ENCODE peak calls at places on chromosomes 12 and 14, in four cellular contexts. S, F, U and Z are unnamed samples.

GRCh38 chr14:68808696-68809095 is 15.8 kb upstream of the ZFP36L1 start:
- DNase-seq in S (no peak), F (no peak), U (no peak), Z (no peak)

GRCh38 chr14:92496458-92496857 is 17.1 kb upstream of the RIN3 start:
- DNase-seq in U (no peak), F (no peak), S (no peak), Z (peak)

GRCh38 chr12:118436002-118436724 is 59.8 kb downstream of the SUDS3 start:
- DNase-seq in F (no peak), U (no peak), S (no peak), Z (no peak)

GRCh38 chr12:24898606-24899005 is 50.3 kb downstream of the BCAT1 start:
- DNase-seq in S (no peak), F (no peak), U (no peak), Z (no peak)

GRCh38 chr12:33609910-33610309 is 170.3 kb upstream of the SYT10 start:
- DNase-seq in F (no peak), S (no peak), U (no peak), Z (no peak)

GRCh38 chr12:50723870-50724269 is 40.0 kb upstream of the ATF1 start:
- DNase-seq in S (no peak), F (no peak), U (no peak), Z (no peak)

GRCh38 chr12:95820096-95820703 is 29.6 kb upstream of the NTN4 start:
- DNase-seq in S (no peak), F (peak), U (no peak), Z (no peak)

GRCh38 chr12:104964167-104964566 is 6.1 kb upstream of the SLC41A2 start:
- DNase-seq in F (no peak), U (no peak), S (no peak), Z (no peak)

GRCh38 chr14:26984318-26985177 is 386.7 kb upstream of the NOVA1 start:
- DNase-seq in F (peak), U (peak), S (peak), Z (peak)

GRCh38 chr12:24012528-24012927 is 63.1 kb upstream of the SOX5 start:
- DNase-seq in S (no peak), U (no peak), F (no peak), Z (no peak)

GRCh38 chr14:55294603-55295002 is 23.4 kb downstream of the FBXO34 start:
- DNase-seq in U (no peak), F (no peak), S (no peak), Z (no peak)

GRCh38 chr14:68199465-68200145 is 380.0 kb downstream of the RAD51B start:
- DNase-seq in F (peak), S (peak), U (no peak), Z (peak)

GRCh38 chr14:74852922-74853530 is 22.9 kb downstream of the PROX2 start:
- DNase-seq in F (no peak), U (no peak), S (no peak), Z (no peak)

GRCh38 chr12:99706736-99707473 is 59.4 kb downstream of the GARIN6 start:
- DNase-seq in F (no peak), U (no peak), S (no peak), Z (no peak)

GRCh38 chr12:123387508-123388217 is 3.7 kb downstream of the KMT5A start:
- DNase-seq in S (no peak), F (no peak), U (no peak), Z (no peak)

DNA sequence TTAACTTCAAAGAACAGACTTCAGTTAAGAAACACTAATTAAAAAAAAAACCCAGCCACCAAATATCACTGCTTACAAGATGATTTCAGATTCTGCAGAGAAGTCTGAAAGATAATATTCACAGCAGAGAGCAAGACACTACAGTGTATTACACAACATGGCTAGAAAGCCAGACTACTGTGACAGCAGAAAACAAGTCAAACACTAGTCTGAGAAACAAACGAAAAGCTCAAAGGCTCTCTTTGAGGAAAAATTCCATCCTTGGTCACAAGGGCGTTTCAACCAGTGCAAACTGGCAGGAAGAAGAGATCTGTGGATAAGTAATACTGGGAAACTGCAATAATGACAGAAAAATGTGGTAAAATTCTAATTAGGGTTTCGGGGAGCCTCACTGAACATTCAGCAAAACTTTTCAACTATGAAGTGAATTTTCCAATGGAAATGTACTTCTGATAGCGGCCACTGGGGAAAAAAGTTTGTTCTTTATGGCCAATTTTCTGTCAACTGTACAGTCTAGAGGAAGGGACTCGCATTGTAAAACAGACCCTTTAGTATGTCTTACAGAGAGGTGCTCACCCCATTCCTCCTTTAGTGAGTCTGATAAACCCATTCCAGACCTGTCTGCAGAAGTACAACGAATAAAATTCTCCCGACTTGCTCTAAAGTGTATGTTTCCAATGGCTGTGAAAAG is 50.4 kb downstream of the ACADS start:
- DNase-seq in U (no peak), F (no peak), S (no peak), Z (no peak)
- TF ChIP-seq CTCF in U (no peak), F (no peak), S (no peak), Z (no peak)

DNA sequence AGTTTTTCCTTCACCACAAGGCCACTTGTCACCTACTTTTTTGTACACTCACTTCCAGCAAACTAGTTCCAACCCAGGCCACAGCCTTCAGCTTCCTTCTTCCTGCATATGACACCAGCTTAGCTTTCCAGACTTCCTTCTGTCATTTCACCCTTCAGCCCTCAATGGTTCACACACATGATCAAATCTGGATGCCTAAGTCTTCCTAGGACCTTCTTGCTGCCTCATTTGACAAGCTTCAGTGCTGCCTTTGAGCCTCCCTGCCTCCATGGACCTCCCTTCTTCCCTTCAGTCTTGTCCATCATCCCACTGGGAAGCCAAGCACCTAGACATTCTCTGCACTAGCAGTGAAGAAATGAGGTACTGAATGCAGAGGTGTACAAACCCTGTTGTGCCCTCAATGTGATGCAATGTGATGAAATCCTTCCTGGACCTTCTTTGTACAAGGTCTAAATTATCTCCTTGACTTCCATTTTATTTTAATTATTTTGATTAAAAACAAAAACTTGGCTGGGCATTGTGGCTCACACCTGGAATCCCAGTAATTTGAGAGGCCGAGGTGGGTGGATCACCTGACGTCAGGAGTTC is 4.3 kb upstream of the REC8 start:
- DNase-seq in U (no peak), S (no peak), F (no peak), Z (no peak)
- TF ChIP-seq POLR2A in U (no peak), S (no peak), F (no peak), Z (no peak)

DNA sequence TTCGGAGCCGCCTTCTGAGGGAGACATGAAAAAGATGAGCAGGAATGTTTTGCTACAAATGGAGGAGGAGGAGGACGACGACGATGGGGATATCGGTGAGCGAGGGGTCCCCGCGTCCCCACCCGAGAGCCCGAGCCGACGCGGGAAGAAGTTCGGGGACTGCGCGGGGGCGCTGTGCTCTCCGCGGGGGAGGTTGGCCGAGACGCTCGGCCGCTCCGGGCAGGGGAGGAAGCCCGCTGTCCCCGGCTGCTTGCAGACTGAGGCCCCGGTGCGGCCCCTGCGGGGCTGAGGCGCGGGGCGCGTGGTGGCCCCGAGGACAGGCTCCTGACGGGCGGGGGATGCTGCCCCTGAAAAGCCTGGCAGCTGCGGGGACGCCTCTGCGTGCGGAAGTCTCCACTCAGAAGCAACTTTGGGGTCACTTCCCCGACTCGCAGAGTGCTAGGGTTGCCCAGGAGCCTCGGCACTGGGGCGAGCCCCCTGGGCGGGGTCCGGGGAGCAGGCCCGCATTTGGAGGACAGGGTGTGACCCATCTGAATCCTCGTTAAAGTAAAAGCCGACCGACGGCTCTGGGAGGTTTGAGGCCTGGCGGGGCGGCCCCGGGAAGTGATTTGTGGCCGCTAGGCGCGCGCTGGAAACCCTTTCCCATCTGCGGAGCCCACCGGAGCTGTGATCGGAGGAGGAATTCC is 545 bp downstream of the ANO6 start:
- DNase-seq in U (peak), S (peak), F (peak), Z (peak)
- TF ChIP-seq CTCF in U (peak), S (no peak), F (peak), Z (no peak)

DNA sequence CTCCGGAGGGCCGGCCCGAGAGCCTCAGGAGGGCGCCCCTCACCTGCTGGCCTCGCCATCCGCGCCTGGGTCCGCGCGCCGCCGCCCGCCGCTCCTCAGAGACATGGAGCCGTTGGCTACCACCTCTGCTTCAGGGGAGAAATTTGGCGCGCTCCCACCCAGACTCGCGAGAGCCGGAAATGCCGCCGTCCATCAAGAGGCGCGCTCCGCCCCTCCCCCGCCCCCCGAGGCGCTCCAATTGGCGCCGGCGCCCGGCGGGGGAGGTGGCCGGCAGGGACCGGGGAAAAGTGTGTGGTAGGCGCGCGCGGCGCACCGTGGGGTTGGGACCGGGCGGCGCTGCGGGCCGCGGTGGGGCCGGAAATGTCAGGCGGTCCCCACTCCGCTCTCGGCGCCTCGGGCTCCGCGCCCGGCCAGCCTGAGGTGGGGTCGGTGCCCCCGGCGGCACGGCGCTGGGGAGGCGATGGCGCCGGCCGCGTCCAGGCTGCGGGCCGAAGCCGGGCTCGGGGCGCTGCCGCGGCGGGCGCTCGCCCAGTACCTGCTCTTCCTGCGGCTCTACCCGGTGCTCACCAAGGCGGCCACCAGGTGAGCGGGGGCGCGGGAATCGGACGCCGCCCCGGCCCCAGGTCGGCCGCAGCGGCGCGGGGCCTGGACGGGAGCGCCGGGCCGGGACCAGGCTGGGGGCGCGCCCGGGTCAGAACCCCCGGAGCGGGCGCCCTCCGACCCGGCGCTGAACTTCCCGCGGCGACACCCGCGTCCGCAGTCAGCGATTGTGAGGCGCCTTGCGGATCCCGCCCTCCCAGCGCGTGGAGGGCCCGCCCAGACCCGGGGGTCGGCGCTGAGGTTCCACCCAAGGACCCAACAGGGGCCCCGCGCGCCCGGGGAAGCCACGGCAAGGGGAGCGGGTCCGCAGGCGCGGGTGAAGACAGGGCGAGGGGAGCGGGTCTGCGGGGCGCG is at the start of the genes POLE and PXMP2:
- DNase-seq in F (peak), U (peak), S (peak), Z (peak)
- TF ChIP-seq POLR2A in F (peak), U (no peak), S (peak), Z (no peak)

GRCh38 chr12:49019435-49020317 is 1.1 kb upstream of the PRKAG1 start:
- DNase-seq in F (peak), U (peak), S (no peak), Z (peak)
- TF ChIP-seq CTCF in F (no peak), U (no peak), S (peak), Z (no peak)

GRCh38 chr14:38696925-38697324 is 406.1 kb downstream of the SEC23A start:
- DNase-seq in U (no peak), S (no peak), F (no peak), Z (no peak)
- TF ChIP-seq POLR2A in U (no peak), S (no peak), F (no peak), Z (no peak)

DNA sequence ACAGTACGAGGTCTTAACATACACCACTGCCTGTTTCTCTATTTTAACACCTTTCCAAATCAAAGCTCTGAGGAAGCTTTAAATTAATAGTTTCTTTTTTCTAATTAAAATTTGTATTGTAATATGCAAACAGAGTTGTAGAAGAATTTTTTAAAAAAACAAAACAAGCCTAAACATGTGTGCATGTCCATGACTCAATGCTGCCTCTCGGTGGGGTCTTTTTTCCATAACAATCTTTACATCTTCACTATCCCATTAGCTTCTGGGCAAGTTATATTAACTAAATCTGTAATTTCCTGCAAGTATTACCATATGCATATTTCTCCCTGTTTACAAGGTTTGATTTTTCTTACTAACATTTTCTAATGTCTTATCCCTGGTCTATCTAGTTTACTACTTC is 143.9 kb upstream of the NAV3 start:
- DNase-seq in U (no peak), S (no peak), F (no peak), Z (no peak)
- TF ChIP-seq CTCF in U (no peak), S (no peak), F (no peak), Z (no peak)

GRCh38 chr12:15904378-15904920 is 6.7 kb upstream of the DERA start:
- DNase-seq in S (no peak), F (no peak), U (no peak), Z (no peak)
- TF ChIP-seq POLR2A in S (no peak), F (no peak), U (no peak), Z (no peak)

GRCh38 chr12:100877776-100878175 is 83.2 kb downstream of the ANO4 start:
- DNase-seq in U (no peak), F (no peak), S (no peak), Z (no peak)
- TF ChIP-seq CTCF in U (no peak), F (no peak), S (no peak), Z (no peak)